ENCODE peak calls at places on chromosomes 16 and 17, in eight cellular contexts. Q is heart left ventricle; V is prostate gland; W is aorta; S is stomach; I is CD8-positive, alpha-beta T cell; K is lower lobe of right lung; F is neural progenitor cell. H is an unnamed sample. For H3K36me3, the result is how much of the 10 kb centered on the place peaks cover.

GRCh38 chr16:58096249-58096648 is 32.9 kb downstream of the CFAP20 start:
- DNase-seq in I (no peak), F (no peak), W (no peak), K (no peak), V (no peak), S (no peak), Q (no peak), H (no peak)

GRCh38 chr17:47224971-47225370 is 15.8 kb downstream of the MYL4 start:
- DNase-seq in Q (no peak), K (no peak), F (no peak), S (no peak), W (no peak), I (no peak), V (no peak), H (no peak)

GRCh38 chr16:16991711-16992110 is 479.0 kb downstream of the XYLT1 start:
- DNase-seq in V (no peak), W (no peak), K (no peak), S (no peak), Q (no peak), I (no peak), F (no peak), H (no peak)

GRCh38 chr16:24844101-24845030 is 1.4 kb upstream of the SLC5A11 start:
- DNase-seq in S (peak), V (no peak), F (no peak), Q (no peak), W (no peak), I (no peak), K (no peak), H (no peak)

GRCh38 chr17:8153957-8154607 is 1.9 kb upstream of the PER1 start:
- DNase-seq in F (peak), I (peak), S (peak), V (peak), Q (peak), K (peak), W (peak), H (peak)

GRCh38 chr16:74450236-74450635 is 29.0 kb upstream of the CLEC18B start:
- DNase-seq in K (no peak), W (no peak), I (no peak), V (no peak), F (no peak), Q (no peak), S (no peak), H (no peak)

GRCh38 chr17:40018211-40019121 is 3.2 kb downstream of the CSF3 start:
- DNase-seq in I (no peak), Q (peak), V (no peak), W (peak), K (no peak), F (peak), S (no peak), H (peak)

GRCh38 chr16:11112723-11113348 is 143.2 kb downstream of the SOCS1 start:
- DNase-seq in W (no peak), I (no peak), K (no peak), F (no peak), Q (no peak), V (peak), S (peak), H (no peak)

GRCh38 chr17:79050591-79050990 is 24.0 kb upstream of the ENGASE start:
- DNase-seq in I (no peak), V (no peak), S (no peak), K (no peak), F (no peak), Q (no peak), W (peak), H (peak)

GRCh38 chr17:45784583-45785372 is 658 bp downstream of the CRHR1 start:
- DNase-seq in F (peak), V (peak), I (peak), Q (no peak), S (peak), K (peak), W (peak), H (peak)

GRCh38 chr17:79224903-79225302 is 150.3 kb downstream of the ENGASE start:
- DNase-seq in S (no peak), Q (no peak), F (no peak), I (no peak), W (no peak), K (no peak), V (no peak), H (no peak)

GRCh38 chr16:74465281-74465680 is 44.0 kb upstream of the CLEC18B start:
- DNase-seq in F (no peak), V (no peak), I (no peak), K (no peak), W (no peak), Q (no peak), S (no peak), H (no peak)

GRCh38 chr16:78434401-78434800 is 334.9 kb downstream of the WWOX start:
- DNase-seq in W (no peak), S (no peak), V (no peak), F (no peak), I (no peak), K (no peak), Q (no peak), H (no peak)

GRCh38 chr17:30790279-30790678 is 34.2 kb downstream of the CRLF3 start:
- DNase-seq in I (no peak), F (no peak), W (no peak), S (no peak), Q (no peak), K (no peak), V (no peak), H (no peak)

GRCh38 chr17:47368262-47368661 is 44.5 kb downstream of the EFCAB13 start:
- DNase-seq in S (no peak), V (peak), I (no peak), W (no peak), F (no peak), K (no peak), Q (no peak), H (no peak)

GRCh38 chr16:9901-10665 is 43.3 kb downstream of the POLR3K start:
- DNase-seq in K (peak), Q (no peak), S (peak), W (no peak), F (no peak), I (no peak), V (no peak), H (peak)

GRCh38 chr16:88701541-88702363 is 4.5 kb downstream of the RNF166 start:
- DNase-seq in K (no peak), W (no peak), S (no peak), F (no peak), I (no peak), Q (no peak), V (no peak), H (no peak)

GRCh38 chr17:27244481-27245223 is 49.3 kb upstream of the WSB1 start:
- DNase-seq in Q (peak), F (peak), W (peak), K (peak), S (no peak), V (peak), I (no peak), H (peak)

GRCh38 chr16:24046442-24046841 is 209.7 kb upstream of the CACNG3 start:
- DNase-seq in S (no peak), I (no peak), F (peak), V (no peak), Q (no peak), W (no peak), K (no peak), H (no peak)

GRCh38 chr17:4208228-4208627 is 55.6 kb downstream of the ANKFY1 start:
- DNase-seq in F (no peak), V (no peak), K (no peak), S (no peak), W (no peak), I (no peak), Q (no peak), H (no peak)
- H3K36me3 ChIP-seq in F (under half), V (under half), K (half or more), S (under half), W (under half), I (under half), Q (under half), H (under half)

GRCh38 chr17:42502926-42503325 is 33.1 kb upstream of the NAGLU start:
- DNase-seq in V (no peak), Q (no peak), S (no peak), W (no peak), I (no peak), F (no peak), K (no peak), H (no peak)
- H3K36me3 ChIP-seq in V (under half), Q (half or more), S (under half), W (under half), I (under half), F (under half), K (half or more), H (under half)

DNA sequence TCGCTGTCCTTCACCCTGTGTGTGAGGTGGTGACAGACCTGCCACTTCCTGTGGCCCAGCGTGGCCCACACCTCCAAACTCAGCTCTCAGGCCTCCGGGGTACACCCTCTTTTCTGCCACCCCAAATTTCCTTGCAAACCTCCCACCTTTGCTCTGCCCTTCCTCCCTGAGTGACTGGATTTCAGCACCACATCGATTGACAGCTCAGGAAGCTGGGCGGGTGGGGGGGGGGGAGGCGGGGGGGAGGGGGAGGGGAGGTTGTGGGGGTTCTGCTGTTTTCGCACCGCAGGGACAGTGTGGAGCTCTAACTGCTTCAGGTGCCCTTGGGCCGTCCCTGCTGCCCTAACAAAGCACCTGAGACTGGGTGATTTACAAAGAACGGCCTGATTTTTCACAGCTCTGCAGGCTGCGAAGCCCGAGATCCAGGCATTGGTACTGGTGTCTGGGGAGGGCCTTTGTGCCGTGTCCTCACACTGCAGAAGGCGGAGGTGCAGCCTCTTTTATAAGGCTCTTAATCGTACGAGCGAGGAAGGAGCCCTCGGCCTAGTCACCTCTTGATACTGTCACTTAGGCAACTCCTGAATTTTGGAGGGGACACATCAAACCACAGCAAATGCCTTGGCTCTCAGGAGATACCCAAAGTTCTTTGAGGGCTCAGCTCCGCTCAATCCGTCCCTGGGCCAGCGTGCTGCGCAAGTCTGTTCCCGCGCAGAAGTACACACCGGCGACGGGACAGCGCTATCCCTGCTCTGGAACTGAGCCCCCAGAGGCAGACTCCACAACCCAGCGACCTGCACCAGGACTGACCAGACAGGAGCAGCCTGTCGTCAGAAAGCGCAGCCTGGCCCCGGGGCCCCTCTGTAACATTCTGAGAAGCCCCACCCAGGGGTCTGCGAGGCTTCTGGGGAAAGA is 3.6 kb downstream of the NDUFAF8 start:
- DNase-seq in V (no peak), K (no peak), F (no peak), W (no peak), S (no peak), Q (no peak), I (no peak), H (no peak)
- H3K36me3 ChIP-seq in V (under half), K (under half), F (under half), W (under half), S (under half), Q (under half), I (under half), H (under half)

GRCh38 chr17:64458756-64459155 is 9.8 kb downstream of the MILR1 start:
- DNase-seq in V (no peak), F (no peak), W (no peak), S (no peak), Q (no peak), I (no peak), K (no peak), H (no peak)
- H3K36me3 ChIP-seq in V (under half), F (under half), W (under half), S (under half), Q (under half), I (under half), K (under half), H (under half)

H was measured in mucosa of descending colon.